ENCODE peak calls at places on chromosomes 11 and 22, in four cellular contexts. F is K562, G is HL-60, O is GM12878. H is an unnamed sample.

GRCh38 chr11:17600316-17601205 is 53.5 kb downstream of the OTOG start:
- DNase-seq in F (no peak), G (no peak), O (no peak), H (no peak)

GRCh38 chr22:19004471-19004870 is 68.4 kb upstream of the PRODH start:
- DNase-seq in F (no peak), G (no peak), O (no peak), H (no peak)

GRCh38 chr11:19853901-19854300 is 141.3 kb downstream of the NAV2 start:
- DNase-seq in F (no peak), G (no peak), O (no peak), H (no peak)

GRCh38 chr11:789951-790350 is at the start of gene CEND1:
- DNase-seq in F (peak; percentile 80), G (no peak), O (no peak), H (peak; percentile 75)

GRCh38 chr11:9755561-9755960 is 91.7 kb downstream of the SWAP70 start:
- DNase-seq in F (no peak), G (no peak), O (no peak), H (no peak)

GRCh38 chr22:30036656-30037055 is 43.6 kb upstream of the HORMAD2 start:
- DNase-seq in F (peak; percentile 29), G (no peak), O (no peak), H (no peak)

GRCh38 chr22:17949926-17950473 is 74.4 kb downstream of the MICAL3 start:
- DNase-seq in F (no peak), G (no peak), O (no peak), H (no peak)

GRCh38 chr22:19841641-19842385 is 12.9 kb downstream of the GNB1L start:
- DNase-seq in F (peak; percentile 41), G (no peak), O (no peak), H (no peak)

GRCh38 chr22:24070553-24070952 is 59.4 kb downstream of the CABIN1 start:
- DNase-seq in F (no peak), G (no peak), O (no peak), H (no peak)

GRCh38 chr22:24068377-24068680 is 57.2 kb downstream of the CABIN1 start:
- DNase-seq in F (peak; percentile 10), G (no peak), O (no peak), H (no peak)

GRCh38 chr22:24068717-24069116 is 57.6 kb downstream of the CABIN1 start:
- DNase-seq in F (no peak), G (no peak), O (no peak), H (no peak)

GRCh38 chr22:24067587-24068376 is 56.7 kb downstream of the CABIN1 start:
- DNase-seq in F (no peak), G (peak; percentile 47), O (no peak), H (no peak)

GRCh38 chr22:24069721-24070120 is 58.6 kb downstream of the CABIN1 start:
- DNase-seq in F (no peak), G (no peak), O (no peak), H (no peak)
- TF ChIP-seq POLR2AphosphoS5 in F (no peak), G (no peak), O (no peak), H (no peak)

GRCh38 chr11:35722641-35723040 is 60.1 kb downstream of the TRIM44 start:
- DNase-seq in F (no peak), G (no peak), O (no peak), H (no peak)

GRCh38 chr11:35721576-35722341 is 59.2 kb downstream of the TRIM44 start:
- DNase-seq in F (no peak), G (no peak), O (no peak), H (no peak)

GRCh38 chr11:35725880-35726279 is 63.3 kb downstream of the TRIM44 start:
- DNase-seq in F (no peak), G (no peak), O (no peak), H (no peak)

GRCh38 chr11:35727140-35727539 is 64.6 kb downstream of the TRIM44 start:
- DNase-seq in F (no peak), G (no peak), O (no peak), H (no peak)

DNA sequence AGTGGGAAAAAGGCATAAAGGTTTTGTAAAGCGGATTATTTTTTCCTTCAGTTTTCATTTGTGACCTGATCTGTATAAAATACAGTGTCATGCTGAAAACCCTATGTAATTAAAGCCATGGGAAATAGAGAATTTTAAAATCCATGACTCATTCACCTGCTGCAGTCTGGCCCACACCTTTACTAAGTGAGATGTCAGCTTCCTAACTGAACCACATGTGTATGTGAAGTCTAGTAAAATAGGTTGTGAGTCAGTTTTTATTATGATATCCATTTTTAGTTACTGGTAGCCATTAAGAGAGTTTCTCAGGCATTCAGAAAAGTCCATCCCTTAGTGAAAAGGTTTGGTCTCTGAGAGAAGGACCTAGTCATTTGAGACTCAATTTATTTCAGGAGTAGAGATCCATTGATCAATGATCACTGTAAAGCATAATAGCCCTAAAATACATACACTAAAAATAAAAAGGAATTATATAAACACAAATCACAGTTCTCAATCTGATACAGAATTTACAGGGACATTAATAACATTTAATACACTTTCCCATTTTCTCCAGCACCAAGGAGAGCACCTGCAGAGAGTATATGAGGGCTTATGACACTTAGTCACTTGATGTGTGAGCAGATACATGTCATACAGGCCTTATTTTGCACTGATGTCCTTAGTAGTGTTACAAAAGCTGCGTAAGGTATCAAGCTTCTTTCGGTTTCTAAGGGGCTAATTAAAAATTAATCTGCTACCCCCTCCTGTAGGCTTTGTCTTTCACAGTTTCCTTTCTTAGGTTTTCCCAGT is 61.1 kb downstream of the TRIM44 start:
- DNase-seq in F (no peak), G (no peak), O (no peak), H (no peak)
- TF ChIP-seq SPI1 in F (no peak), G (no peak), O (no peak), H (no peak)

GRCh38 chr11:2132229-2132620 is 7.0 kb downstream of the IGF2 start:
- DNase-seq in F (no peak), G (no peak), O (no peak), H (no peak)

GRCh38 chr11:2132874-2133480 is 6.2 kb downstream of the IGF2 start:
- DNase-seq in F (no peak), G (no peak), O (no peak), H (no peak)

GRCh38 chr11:2135018-2135569 is 4.1 kb downstream of the IGF2 start:
- DNase-seq in F (no peak), G (no peak), O (no peak), H (no peak)

GRCh38 chr11:2134022-2135010 is 4.9 kb downstream of the IGF2 start:
- DNase-seq in F (no peak), G (no peak), O (no peak), H (no peak)

DNA sequence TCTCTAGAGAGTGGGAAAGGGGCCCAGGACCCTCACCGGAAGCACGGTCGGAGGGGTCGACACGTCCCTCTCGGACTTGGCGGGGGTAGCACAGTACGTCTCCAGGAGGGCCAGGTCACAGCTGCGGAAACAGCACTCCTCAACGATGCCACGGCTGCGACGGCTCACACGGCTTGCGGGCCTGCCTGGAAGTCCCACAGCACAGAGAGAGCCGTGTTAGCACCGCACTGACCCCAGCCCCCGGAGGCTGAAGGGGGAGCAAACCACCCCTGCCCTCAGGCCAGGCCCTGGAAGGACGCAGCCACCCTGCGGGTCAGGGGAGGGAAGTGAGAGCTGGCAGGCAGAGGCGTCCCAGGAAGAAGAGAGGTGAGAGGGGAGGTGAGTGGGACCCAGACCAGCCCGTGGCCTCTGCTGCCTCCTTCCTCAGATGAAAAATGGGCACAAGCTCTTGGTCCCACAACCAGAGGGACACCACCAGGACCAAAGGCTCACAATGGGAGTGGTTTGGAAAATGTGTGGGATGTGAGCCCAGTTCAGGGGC is 5.6 kb downstream of the IGF2 start:
- DNase-seq in F (no peak), G (no peak), O (no peak), H (no peak)
- TF ChIP-seq POLR2AphosphoS5 in F (no peak), G (no peak), O (no peak), H (no peak)

GRCh38 chr22:39478461-39478860 is 21.6 kb downstream of the MGAT3 start:
- DNase-seq in F (peak; percentile 32), G (no peak), O (no peak), H (no peak)
- TF ChIP-seq SPI1 in F (no peak), G (no peak), O (no peak), H (no peak)

GRCh38 chr11:113001709-113002108 is 40.5 kb downstream of the NCAM1 start:
- DNase-seq in F (no peak), G (no peak), O (no peak), H (no peak)

DNA sequence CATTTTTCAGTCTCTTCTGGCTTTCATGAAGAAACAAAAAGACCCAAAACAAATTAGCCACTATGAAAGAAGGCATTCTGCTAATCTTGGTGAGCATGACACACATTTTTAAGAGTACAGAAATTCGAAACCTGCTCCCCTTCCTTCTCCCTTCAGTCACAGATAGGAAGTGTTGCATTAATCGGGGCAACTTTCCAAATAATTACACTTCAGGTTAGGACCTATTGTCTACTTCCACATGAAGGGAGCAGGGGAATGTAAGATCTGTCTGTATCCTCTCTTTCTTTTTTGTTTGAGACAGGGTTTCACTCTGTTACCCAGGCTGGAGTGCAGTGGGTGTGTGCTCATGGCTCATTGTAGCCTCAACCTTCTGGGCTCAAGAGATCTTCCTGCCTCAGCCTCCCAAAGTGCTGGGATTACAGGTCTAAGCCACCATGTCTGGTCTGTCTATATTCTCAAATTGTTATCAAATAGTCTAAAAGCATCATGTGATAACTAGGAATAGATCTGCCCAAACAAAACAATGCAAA is 45.8 kb downstream of the NCAM1 start:
- DNase-seq in F (no peak), G (no peak), O (no peak), H (no peak)
- TF ChIP-seq POLR2AphosphoS5 in F (no peak), G (no peak), O (no peak), H (no peak)

GRCh38 chr11:116969694-116970093 is 128.5 kb downstream of the SIK3 start:
- DNase-seq in F (no peak), G (no peak), O (no peak), H (no peak)
- TF ChIP-seq SPI1 in F (no peak), G (no peak), O (no peak), H (no peak)

GRCh38 chr11:65338680-65339079 is 5.0 kb downstream of the DPF2 start:
- DNase-seq in F (peak; percentile 39), G (no peak), O (no peak), H (no peak)
- TF ChIP-seq POLR2AphosphoS5 in F (no peak), G (no peak), O (no peak), H (no peak)

H was measured in GM12891.